ENCODE peak calls at places on chromosomes 12 and 14, in four cellular contexts. U is Kasumi-1, I is sciatic nerve, T is iPS-NIHi11. E is an unnamed sample.
A peak's percentile ranks its signal among the peaks of the same experiment; 100 is the strongest.

GRCh38 chr12:50555471-50555885 is 50.7 kb downstream of the DIP2B start:
- DNase-seq in T (no peak), U (no peak), I (no peak), E (no peak)

GRCh38 chr14:101456246-101457159 is 104.8 kb upstream of the DIO3 start:
- DNase-seq in U (no peak), T (peak; percentile 70), I (no peak), E (no peak)

GRCh38 chr14:61476737-61477410 is 155.5 kb downstream of the PRKCH start:
- DNase-seq in T (no peak), U (peak; percentile 97), I (no peak), E (no peak)

GRCh38 chr14:65696801-65697200 is 284.3 kb downstream of the FUT8 start:
- DNase-seq in I (no peak), U (no peak), T (no peak), E (no peak)

GRCh38 chr12:103841690-103842584 is 903 bp upstream of the NT5DC3 start:
- DNase-seq in U (no peak), T (peak; percentile 73), I (peak; percentile 70), E (peak; percentile 82)

GRCh38 chr12:69779928-69780327 is 41.3 kb downstream of the RAB3IP start:
- DNase-seq in T (peak; percentile 73), I (no peak), U (no peak), E (peak; percentile 12)

GRCh38 chr14:55451398-55451797 is 11.0 kb upstream of the TBPL2 start:
- DNase-seq in U (no peak), T (no peak), I (no peak), E (no peak)

GRCh38 chr12:62472472-62472871 is 5.8 kb downstream of the MON2 start:
- DNase-seq in T (no peak), U (peak; percentile 1), I (no peak), E (no peak)

GRCh38 chr14:23299558-23299957 is 3.1 kb downstream of the PPP1R3E start:
- DNase-seq in T (no peak), U (peak; percentile 5), I (no peak), E (no peak)

GRCh38 chr12:14473707-14474287 is 93.9 kb downstream of the PLBD1 start:
- DNase-seq in I (no peak), T (no peak), U (peak; percentile 1), E (no peak)

GRCh38 chr14:58245562-58245961 is 919 bp downstream of the PSMA3 start:
- DNase-seq in T (no peak), I (no peak), U (no peak), E (no peak)

GRCh38 chr12:102564026-102564425 is 83.7 kb upstream of the IGF1 start:
- DNase-seq in U (no peak), T (no peak), I (no peak), E (no peak)

GRCh38 chr14:54981698-54982097 is 45.2 kb downstream of the WDHD1 start:
- DNase-seq in T (no peak), U (peak; percentile 8), I (no peak), E (no peak)

GRCh38 chr12:25714219-25714984 is 161.3 kb upstream of the LMNTD1 start:
- DNase-seq in T (no peak), I (no peak), U (no peak), E (no peak)

GRCh38 chr12:116194935-116195431 is 82.5 kb downstream of the MED13L start:
- DNase-seq in I (no peak), U (no peak), T (no peak), E (no peak)

GRCh38 chr12:20448781-20449180 is 80.4 kb downstream of the PDE3A start:
- DNase-seq in U (no peak), T (no peak), I (no peak), E (no peak)

GRCh38 chr12:91127751-91128150 is 16.5 kb upstream of the LUM start:
- DNase-seq in T (no peak), I (no peak), U (no peak), E (no peak)

GRCh38 chr12:26979733-26980132 is 34.5 kb downstream of the TM7SF3 start:
- DNase-seq in I (no peak), U (no peak), T (no peak), E (no peak)